ENCODE peak calls at places on chromosomes 2 and 18, in eight cellular contexts. O is heart right ventricle, U is HepG2, K is psoas muscle, F is upper lobe of right lung, X is lower lobe of right lung, Z is gastrocnemius medialis, Y is body of pancreas. J is an unnamed sample.

GRCh38 chr2:45379399-45380087 is 231.5 kb downstream of the SRBD1 start:
- ATAC-seq in O (peak), U (no peak), K (no peak), F (no peak), X (no peak), Z (no peak), Y (no peak), J (no peak)

GRCh38 chr18:51537487-51537886 is 340.0 kb upstream of the MEX3C start:
- ATAC-seq in O (peak), U (peak), K (no peak), F (peak), X (no peak), Z (no peak), Y (peak), J (no peak)

GRCh38 chr2:149587950-149588487 is 444 bp upstream of the MMADHC start:
- ATAC-seq in O (no peak), U (peak), K (no peak), F (no peak), X (peak), Z (no peak), Y (peak), J (peak)

GRCh38 chr2:240624011-240624949 is 1.0 kb upstream of the GPR35 start:
- ATAC-seq in O (peak), U (peak), K (no peak), F (no peak), X (no peak), Z (no peak), Y (peak), J (no peak)

GRCh38 chr18:48761582-48761981 is 189.2 kb downstream of the SMAD7 start:
- ATAC-seq in O (peak), U (no peak), K (no peak), F (no peak), X (no peak), Z (no peak), Y (no peak), J (no peak)

GRCh38 chr2:100895402-100895801 is 75.5 kb downstream of the NPAS2 start:
- ATAC-seq in O (peak), U (peak), K (no peak), F (peak), X (peak), Z (no peak), Y (peak), J (no peak)

GRCh38 chr2:216195565-216195978 is 86.4 kb downstream of the XRCC5 start:
- ATAC-seq in O (no peak), U (no peak), K (no peak), F (no peak), X (no peak), Z (no peak), Y (no peak), J (no peak)

GRCh38 chr2:169073972-169074751 is 4.8 kb downstream of the DHRS9 start:
- ATAC-seq in O (no peak), U (no peak), K (no peak), F (no peak), X (no peak), Z (no peak), Y (no peak), J (no peak)

GRCh38 chr2:133948610-133949290 is 305.1 kb upstream of the MGAT5 start:
- ATAC-seq in O (peak), U (no peak), K (no peak), F (no peak), X (no peak), Z (no peak), Y (no peak), J (no peak)

GRCh38 chr2:74576830-74577229 is 22.3 kb downstream of the DOK1 start:
- ATAC-seq in O (peak), U (no peak), K (peak), F (peak), X (peak), Z (peak), Y (peak), J (peak)

GRCh38 chr2:195304310-195304709 is 352.7 kb upstream of the SLC39A10 start:
- ATAC-seq in O (no peak), U (peak), K (no peak), F (no peak), X (no peak), Z (no peak), Y (no peak), J (no peak)

GRCh38 chr2:12948231-12948962 is 231.7 kb downstream of the TRIB2 start:
- ATAC-seq in O (no peak), U (peak), K (no peak), F (no peak), X (no peak), Z (no peak), Y (no peak), J (no peak)

GRCh38 chr2:207121784-207122183 is 44.0 kb downstream of the KLF7 start:
- ATAC-seq in O (peak), U (no peak), K (peak), F (peak), X (peak), Z (peak), Y (peak), J (peak)

GRCh38 chr2:210762604-210763588 is 206.5 kb downstream of the CPS1 start:
- ATAC-seq in O (no peak), U (no peak), K (no peak), F (no peak), X (no peak), Z (no peak), Y (no peak), J (no peak)

GRCh38 chr2:109690822-109691541 is 76.8 kb downstream of the SOWAHC start:
- ATAC-seq in O (peak), U (peak), K (peak), F (peak), X (peak), Z (peak), Y (peak), J (peak)

GRCh38 chr2:120264995-120265394 is 12.3 kb downstream of the RALB start:
- ATAC-seq in O (peak), U (no peak), K (no peak), F (peak), X (peak), Z (no peak), Y (no peak), J (peak)

GRCh38 chr18:44765451-44765850 is 84.8 kb downstream of the SETBP1 start:
- ATAC-seq in O (no peak), U (no peak), K (peak), F (no peak), X (no peak), Z (peak), Y (peak), J (peak)

GRCh38 chr2:187986392-187987105 is 305.1 kb upstream of the GULP1 start:
- ATAC-seq in O (no peak), U (peak), K (no peak), F (no peak), X (no peak), Z (no peak), Y (no peak), J (no peak)

GRCh38 chr2:120825370-120826259 is 89.9 kb downstream of the GLI2 start:
- ATAC-seq in O (peak), U (peak), K (peak), F (peak), X (peak), Z (peak), Y (no peak), J (peak)

GRCh38 chr2:239302808-239303557 is 97.8 kb downstream of the HDAC4 start:
- ATAC-seq in O (peak), U (no peak), K (no peak), F (peak), X (peak), Z (no peak), Y (no peak), J (no peak)

GRCh38 chr18:49560277-49561126 is 1.4 kb upstream of the LIPG start:
- ATAC-seq in O (no peak), U (peak), K (no peak), F (peak), X (peak), Z (no peak), Y (peak), J (no peak)

GRCh38 chr2:240355001-240355891 is 80.2 kb upstream of the GPC1 start:
- ATAC-seq in O (no peak), U (no peak), K (no peak), F (no peak), X (no peak), Z (no peak), Y (no peak), J (no peak)

GRCh38 chr2:73897240-73897583 is 4.4 kb downstream of the ACTG2 start:
- ATAC-seq in O (no peak), U (peak), K (no peak), F (no peak), X (no peak), Z (no peak), Y (no peak), J (no peak)

GRCh38 chr2:37005118-37005868 is 39.0 kb upstream of the STRN start:
- ATAC-seq in O (peak), U (peak), K (no peak), F (no peak), X (no peak), Z (no peak), Y (no peak), J (no peak)

GRCh38 chr2:70671059-70671685 is 96.8 kb downstream of the ADD2 start:
- ATAC-seq in O (no peak), U (peak), K (no peak), F (no peak), X (no peak), Z (no peak), Y (no peak), J (no peak)

GRCh38 chr18:21682276-21683051 is 22.1 kb downstream of the ABHD3 start:
- ATAC-seq in O (peak), U (no peak), K (peak), F (peak), X (peak), Z (peak), Y (peak), J (no peak)

GRCh38 chr2:213104089-213104902 is 47.1 kb downstream of the IKZF2 start:
- ATAC-seq in O (peak), U (no peak), K (peak), F (no peak), X (peak), Z (peak), Y (no peak), J (no peak)

GRCh38 chr2:652881-653480 is 24.2 kb downstream of the TMEM18 start:
- ATAC-seq in O (no peak), U (no peak), K (no peak), F (no peak), X (no peak), Z (no peak), Y (no peak), J (no peak)

GRCh38 chr2:237677951-237678481 is 50.6 kb downstream of the LRRFIP1 start:
- ATAC-seq in O (peak), U (no peak), K (peak), F (peak), X (peak), Z (peak), Y (peak), J (peak)

GRCh38 chr2:88188741-88189140 is 18.6 kb downstream of the THNSL2 start:
- ATAC-seq in O (no peak), U (no peak), K (no peak), F (no peak), X (no peak), Z (no peak), Y (no peak), J (no peak)

GRCh38 chr2:235286624-235287368 is 207.0 kb upstream of the AGAP1 start:
- ATAC-seq in O (peak), U (no peak), K (no peak), F (no peak), X (no peak), Z (no peak), Y (no peak), J (no peak)

GRCh38 chr2:69926849-69927515 is 12.1 kb downstream of the MXD1 start:
- ATAC-seq in O (no peak), U (peak), K (peak), F (peak), X (peak), Z (peak), Y (no peak), J (peak)

GRCh38 chr2:20651731-20652099 is 817 bp upstream of the HS1BP3 start:
- ATAC-seq in O (no peak), U (no peak), K (no peak), F (no peak), X (no peak), Z (no peak), Y (no peak), J (no peak)
- H3K27ac ChIP-seq in O (peak), U (peak), K (peak), F (peak), X (peak), Z (peak), Y (peak), J (peak)

DNA sequence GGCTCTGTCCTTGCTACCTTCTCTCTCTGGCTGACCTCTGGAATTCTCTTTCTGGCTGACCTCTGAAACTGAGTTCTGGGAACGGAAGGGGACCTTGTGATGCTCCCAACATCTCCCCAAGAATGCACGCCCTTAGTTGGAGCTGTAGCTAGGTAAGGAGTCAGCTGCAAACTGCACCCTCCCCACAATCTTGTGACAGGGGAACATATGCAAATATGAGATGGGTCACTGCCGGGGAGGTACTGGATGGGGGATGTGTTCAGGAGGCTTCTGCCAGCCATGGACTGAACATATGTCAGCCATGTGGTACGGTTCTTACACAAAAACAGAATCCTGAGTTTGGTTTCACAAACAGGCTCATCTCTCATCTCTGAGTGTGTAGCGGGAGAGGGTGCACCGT is 34.2 kb downstream of the BCL2 start:
- ATAC-seq in O (no peak), U (no peak), K (no peak), F (no peak), X (no peak), Z (no peak), Y (no peak), J (no peak)
- H3K27ac ChIP-seq in O (no peak), U (no peak), K (no peak), F (no peak), X (no peak), Z (no peak), Y (no peak), J (no peak)

DNA sequence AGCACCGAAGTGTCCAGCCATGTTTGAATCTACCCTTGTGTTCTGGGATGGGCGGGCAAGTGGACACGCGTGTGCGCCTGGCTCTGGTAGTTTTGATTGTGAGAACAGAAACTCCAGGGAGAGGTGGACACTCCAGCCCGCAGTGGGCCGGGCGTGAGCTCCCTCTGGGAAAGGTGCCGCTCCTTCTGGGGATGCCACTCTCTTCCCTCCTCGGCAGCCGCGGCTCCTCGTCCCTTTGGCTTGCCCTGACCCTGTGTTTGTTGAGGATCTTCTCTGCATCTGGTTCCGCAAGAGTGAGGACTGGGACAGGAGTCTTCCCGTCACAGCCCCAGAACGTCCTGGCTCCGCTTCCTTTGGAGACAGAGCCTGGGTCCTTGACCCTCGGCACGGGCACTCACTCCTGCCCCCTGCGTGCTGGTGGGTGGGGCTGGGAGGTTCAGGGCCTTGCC is 1.3 kb downstream of the CTDP1 start:
- ATAC-seq in O (no peak), U (no peak), K (no peak), F (no peak), X (no peak), Z (no peak), Y (no peak), J (no peak)
- H3K27ac ChIP-seq in O (no peak), U (peak), K (peak), F (no peak), X (peak), Z (peak), Y (no peak), J (no peak)

DNA sequence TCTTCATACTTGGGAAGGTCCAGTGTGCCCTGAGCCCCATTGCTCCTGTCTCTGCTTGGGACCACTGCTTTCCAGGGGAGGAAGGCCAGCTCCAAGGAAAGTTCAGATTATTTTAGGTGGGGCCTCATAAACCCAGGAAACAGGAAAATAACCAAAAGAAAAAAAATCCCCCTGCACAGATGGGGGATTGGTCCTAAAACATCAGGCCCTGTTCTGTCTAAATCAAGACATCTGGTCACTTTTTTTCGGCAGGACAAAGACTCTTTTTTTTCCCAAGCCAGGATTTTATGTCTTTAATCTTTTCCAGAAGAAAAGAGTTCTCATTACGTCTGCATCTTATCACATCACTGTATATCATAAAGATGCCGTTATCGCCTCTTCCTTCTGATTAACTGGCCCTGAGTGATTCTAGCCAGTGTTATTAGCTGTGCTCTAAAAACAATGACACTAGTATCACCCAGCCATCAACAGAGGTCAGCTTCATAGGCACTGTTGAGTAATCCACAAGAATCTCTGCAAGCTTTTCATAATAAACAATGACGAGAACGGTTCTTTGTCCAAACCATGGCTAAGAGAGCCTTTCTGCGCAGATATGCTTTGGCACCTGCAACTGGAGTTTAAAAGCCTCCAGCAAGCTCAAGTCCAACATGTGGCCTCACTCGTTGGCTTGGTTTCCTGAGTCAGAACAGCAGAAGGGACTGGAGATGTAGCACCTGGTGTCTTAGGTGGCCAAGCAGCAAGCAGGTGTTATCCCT is 138.2 kb downstream of the VAPA start:
- ATAC-seq in O (peak), U (no peak), K (peak), F (peak), X (peak), Z (peak), Y (peak), J (peak)
- H3K27ac ChIP-seq in O (peak), U (no peak), K (peak), F (peak), X (peak), Z (peak), Y (no peak), J (no peak)

GRCh38 chr2:33478968-33479691 is 2.7 kb downstream of the RASGRP3 start:
- ATAC-seq in O (peak), U (no peak), K (no peak), F (no peak), X (no peak), Z (no peak), Y (no peak), J (no peak)
- H3K27ac ChIP-seq in O (peak), U (no peak), K (peak), F (no peak), X (no peak), Z (peak), Y (no peak), J (no peak)

DNA sequence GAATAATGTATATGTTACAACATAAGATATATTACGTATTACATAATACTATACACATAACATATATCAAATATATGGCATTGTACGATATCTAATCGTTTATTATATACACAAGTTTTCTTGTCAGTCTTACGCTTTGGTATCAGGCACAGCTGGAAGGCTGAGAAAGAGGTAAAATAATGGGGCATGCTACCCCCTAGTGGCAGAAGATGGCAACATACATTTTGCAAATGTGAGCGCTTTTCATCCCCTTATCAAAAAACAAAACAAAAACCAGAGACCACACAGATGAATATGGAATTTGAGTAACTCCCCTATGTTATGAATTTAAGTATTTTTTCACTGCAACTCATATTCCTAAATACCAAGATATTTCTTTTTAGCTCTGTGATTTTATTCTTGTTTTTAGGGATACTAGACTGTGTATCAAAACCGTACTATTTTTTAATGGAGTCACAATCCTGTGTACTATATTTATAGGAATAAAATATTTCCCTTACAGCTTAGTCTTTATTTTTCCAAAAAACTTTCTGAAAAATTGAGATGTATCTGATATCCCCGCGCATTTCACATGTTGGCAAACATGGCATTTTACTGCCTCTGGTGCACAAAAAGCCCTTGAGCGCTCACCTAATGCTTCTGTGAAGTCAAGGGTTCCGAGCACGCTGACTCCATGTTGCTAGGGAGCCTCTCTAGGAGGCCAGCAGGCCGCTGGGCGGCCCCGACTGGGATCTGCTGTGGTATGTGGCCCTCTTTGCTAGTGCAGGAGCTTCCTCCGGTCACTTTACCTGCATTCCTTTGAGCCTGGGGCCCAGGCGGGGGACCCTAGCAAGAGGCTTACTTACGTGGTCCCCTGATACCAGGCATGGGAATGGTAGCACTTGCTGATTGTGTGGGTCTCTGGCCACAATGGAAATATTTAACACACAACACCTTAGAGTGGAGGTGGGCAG is 62.5 kb downstream of the SLC4A3 start:
- ATAC-seq in O (peak), U (peak), K (peak), F (peak), X (peak), Z (peak), Y (peak), J (peak)
- H3K27ac ChIP-seq in O (peak), U (no peak), K (no peak), F (no peak), X (no peak), Z (no peak), Y (no peak), J (no peak)

DNA sequence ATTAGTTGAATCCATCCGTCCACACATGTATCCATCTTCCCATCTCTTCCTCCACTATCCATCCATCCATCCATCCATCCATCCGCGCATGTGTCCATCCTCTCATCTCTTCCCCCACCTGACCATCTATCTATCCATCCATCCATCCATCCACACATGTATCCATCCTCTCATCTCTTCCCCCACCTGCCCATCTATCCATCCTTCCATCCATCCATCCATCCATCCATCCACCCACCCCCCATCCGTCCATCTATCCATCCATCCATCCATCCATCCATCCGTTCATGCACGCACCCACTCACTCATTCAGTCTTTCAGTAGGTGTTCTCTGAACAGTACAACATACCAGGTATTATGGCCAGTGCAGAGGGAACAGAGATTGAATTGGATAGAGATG is 18.9 kb upstream of the GREB1 start:
- ATAC-seq in O (no peak), U (no peak), K (no peak), F (no peak), X (no peak), Z (no peak), Y (no peak), J (no peak)
- H3K27ac ChIP-seq in O (no peak), U (no peak), K (no peak), F (no peak), X (no peak), Z (no peak), Y (no peak), J (no peak)

J was measured in gastroesophageal sphincter.